ENCODE peak calls at places on chromosomes 11 and 22, in four cellular contexts. One of them, this sample, is unnamed.

GRCh38 chr22:17743661-17744411 is 30.4 kb downstream of the BID start:
- DNase-seq in COR-L47: no peak
- DNase-seq in stimulated activated CD8-positive, alpha-beta memory T cell treated with anti-CD3 and anti-CD28 coated beads, Interleukin-4, amount 100 ng/mL, for 4 hours: no peak
- DNase-seq in fibroblast of gingiva: no peak
- DNase-seq in this sample: no peak

GRCh38 chr11:59999732-60000131 is 17.2 kb upstream of the OOSP4B start:
- DNase-seq in COR-L47: no peak
- DNase-seq in stimulated activated CD8-positive, alpha-beta memory T cell treated with anti-CD3 and anti-CD28 coated beads, Interleukin-4, amount 100 ng/mL, for 4 hours: no peak
- DNase-seq in fibroblast of gingiva: no peak
- DNase-seq in this sample: no peak

GRCh38 chr11:130023204-130023603 is 20.6 kb upstream of the PRDM10 start:
- DNase-seq in stimulated activated CD8-positive, alpha-beta memory T cell treated with anti-CD3 and anti-CD28 coated beads, Interleukin-4, amount 100 ng/mL, for 4 hours: no peak
- DNase-seq in COR-L47: no peak
- DNase-seq in fibroblast of gingiva: peak; percentile 50
- DNase-seq in this sample: no peak

GRCh38 chr11:363948-364761 is 5.1 kb upstream of the B4GALNT4 start:
- DNase-seq in stimulated activated CD8-positive, alpha-beta memory T cell treated with anti-CD3 and anti-CD28 coated beads, Interleukin-4, amount 100 ng/mL, for 4 hours: peak; percentile 31
- DNase-seq in COR-L47: peak; percentile 87
- DNase-seq in fibroblast of gingiva: no peak
- DNase-seq in this sample: no peak

GRCh38 chr22:33918676-33919590 is 1.3 kb downstream of the LARGE1 start:
- DNase-seq in stimulated activated CD8-positive, alpha-beta memory T cell treated with anti-CD3 and anti-CD28 coated beads, Interleukin-4, amount 100 ng/mL, for 4 hours: no peak
- DNase-seq in COR-L47: no peak
- DNase-seq in fibroblast of gingiva: no peak
- DNase-seq in this sample: no peak

GRCh38 chr11:65479184-65480145 is 19.4 kb upstream of the MALAT1 start:
- DNase-seq in stimulated activated CD8-positive, alpha-beta memory T cell treated with anti-CD3 and anti-CD28 coated beads, Interleukin-4, amount 100 ng/mL, for 4 hours: no peak
- DNase-seq in COR-L47: peak; percentile 56
- DNase-seq in fibroblast of gingiva: peak; percentile 89
- DNase-seq in this sample: no peak

GRCh38 chr22:34623580-34623979 is 442.4 kb upstream of the ISX start:
- DNase-seq in COR-L47: no peak
- DNase-seq in fibroblast of gingiva: no peak
- DNase-seq in stimulated activated CD8-positive, alpha-beta memory T cell treated with anti-CD3 and anti-CD28 coated beads, Interleukin-4, amount 100 ng/mL, for 4 hours: no peak
- DNase-seq in this sample: no peak

GRCh38 chr11:130653838-130654601 is 205.6 kb downstream of the ADAMTS15 start:
- DNase-seq in fibroblast of gingiva: peak; percentile 90
- DNase-seq in stimulated activated CD8-positive, alpha-beta memory T cell treated with anti-CD3 and anti-CD28 coated beads, Interleukin-4, amount 100 ng/mL, for 4 hours: no peak
- DNase-seq in COR-L47: no peak
- DNase-seq in this sample: no peak

GRCh38 chr11:89498845-89499448 is 7.8 kb upstream of the NOX4 start:
- DNase-seq in COR-L47: no peak
- DNase-seq in stimulated activated CD8-positive, alpha-beta memory T cell treated with anti-CD3 and anti-CD28 coated beads, Interleukin-4, amount 100 ng/mL, for 4 hours: no peak
- DNase-seq in fibroblast of gingiva: no peak
- DNase-seq in this sample: no peak

GRCh38 chr11:87116185-87116584 is 78.5 kb downstream of the TMEM135 start:
- DNase-seq in COR-L47: no peak
- DNase-seq in fibroblast of gingiva: peak; percentile 23
- DNase-seq in stimulated activated CD8-positive, alpha-beta memory T cell treated with anti-CD3 and anti-CD28 coated beads, Interleukin-4, amount 100 ng/mL, for 4 hours: no peak
- DNase-seq in this sample: no peak

GRCh38 chr22:33589297-33589696 is 331.0 kb downstream of the LARGE1 start:
- DNase-seq in fibroblast of gingiva: no peak
- DNase-seq in stimulated activated CD8-positive, alpha-beta memory T cell treated with anti-CD3 and anti-CD28 coated beads, Interleukin-4, amount 100 ng/mL, for 4 hours: no peak
- DNase-seq in COR-L47: no peak
- DNase-seq in this sample: no peak

GRCh38 chr11:65316979-65317786 is 2.5 kb downstream of the CDC42EP2 start:
- DNase-seq in stimulated activated CD8-positive, alpha-beta memory T cell treated with anti-CD3 and anti-CD28 coated beads, Interleukin-4, amount 100 ng/mL, for 4 hours: no peak
- DNase-seq in fibroblast of gingiva: peak; percentile 67
- DNase-seq in COR-L47: peak; percentile 60
- DNase-seq in this sample: no peak

GRCh38 chr22:43042101-43042780 is 27.3 kb upstream of the PACSIN2 start:
- DNase-seq in fibroblast of gingiva: peak; percentile 80
- DNase-seq in stimulated activated CD8-positive, alpha-beta memory T cell treated with anti-CD3 and anti-CD28 coated beads, Interleukin-4, amount 100 ng/mL, for 4 hours: no peak
- DNase-seq in COR-L47: peak; percentile 91
- DNase-seq in this sample: no peak

GRCh38 chr11:105208038-105208437 is 68.5 kb upstream of the CARD18 start:
- DNase-seq in COR-L47: no peak
- DNase-seq in stimulated activated CD8-positive, alpha-beta memory T cell treated with anti-CD3 and anti-CD28 coated beads, Interleukin-4, amount 100 ng/mL, for 4 hours: no peak
- DNase-seq in fibroblast of gingiva: no peak
- DNase-seq in this sample: no peak